ENCODE peak calls at places on chromosomes 16 and 17, in ten cellular contexts. One of them, this sample, is unnamed.

GRCh38 chr17:38773258-38773657 is 20.7 kb downstream of the PSMB3 start:
- DNase-seq in lower lobe of right lung: no peak
- DNase-seq in endothelial cell of umbilical vein: no peak
- DNase-seq in AG04450: no peak
- DNase-seq in mesenchymal stem cell: no peak
- DNase-seq in mesendoderm: no peak
- DNase-seq in BJ: no peak
- DNase-seq in GM12865: no peak
- DNase-seq in A549: no peak
- DNase-seq in AG09309: no peak
- DNase-seq in this sample: no peak

GRCh38 chr17:83173997-83174858 is 94.8 kb downstream of the METRNL start:
- DNase-seq in lower lobe of right lung: no peak
- DNase-seq in endothelial cell of umbilical vein: no peak
- DNase-seq in AG04450: no peak
- DNase-seq in mesenchymal stem cell: no peak
- DNase-seq in mesendoderm: no peak
- DNase-seq in BJ: no peak
- DNase-seq in GM12865: peak
- DNase-seq in A549: no peak
- DNase-seq in AG09309: no peak
- DNase-seq in this sample: peak

GRCh38 chr17:836154-836553 is 54.0 kb downstream of the MRM3 start:
- DNase-seq in lower lobe of right lung: no peak
- DNase-seq in endothelial cell of umbilical vein: no peak
- DNase-seq in AG04450: peak
- DNase-seq in mesenchymal stem cell: peak
- DNase-seq in mesendoderm: peak
- DNase-seq in BJ: peak
- DNase-seq in GM12865: no peak
- DNase-seq in A549: no peak
- DNase-seq in AG09309: peak
- DNase-seq in this sample: peak

GRCh38 chr16:85094176-85094805 is 18.0 kb downstream of the CIBAR2 start:
- DNase-seq in lower lobe of right lung: no peak
- DNase-seq in endothelial cell of umbilical vein: no peak
- DNase-seq in AG04450: no peak
- DNase-seq in mesenchymal stem cell: no peak
- DNase-seq in mesendoderm: no peak
- DNase-seq in BJ: no peak
- DNase-seq in GM12865: no peak
- DNase-seq in A549: no peak
- DNase-seq in AG09309: no peak
- DNase-seq in this sample: no peak

GRCh38 chr16:67718668-67719047 is 458 bp downstream of the GFOD2 start:
- DNase-seq in lower lobe of right lung: no peak
- DNase-seq in endothelial cell of umbilical vein: peak
- DNase-seq in AG04450: no peak
- DNase-seq in mesenchymal stem cell: no peak
- DNase-seq in mesendoderm: peak
- DNase-seq in BJ: no peak
- DNase-seq in GM12865: peak
- DNase-seq in A549: no peak
- DNase-seq in AG09309: no peak
- DNase-seq in this sample: no peak

GRCh38 chr17:45869676-45870341 is 24.5 kb upstream of the MAPT start:
- DNase-seq in lower lobe of right lung: no peak
- DNase-seq in endothelial cell of umbilical vein: no peak
- DNase-seq in AG04450: no peak
- DNase-seq in mesenchymal stem cell: peak
- DNase-seq in mesendoderm: peak
- DNase-seq in BJ: no peak
- DNase-seq in GM12865: no peak
- DNase-seq in A549: no peak
- DNase-seq in AG09309: no peak
- DNase-seq in this sample: no peak

GRCh38 chr17:76506408-76507328 is 5.4 kb upstream of the RHBDF2 start:
- DNase-seq in lower lobe of right lung: peak
- DNase-seq in endothelial cell of umbilical vein: peak
- DNase-seq in AG04450: no peak
- DNase-seq in mesenchymal stem cell: peak
- DNase-seq in mesendoderm: peak
- DNase-seq in BJ: no peak
- DNase-seq in GM12865: peak
- DNase-seq in A549: peak
- DNase-seq in AG09309: no peak
- DNase-seq in this sample: no peak

GRCh38 chr17:1813088-1813487 is 16.6 kb downstream of the SMYD4 start:
- DNase-seq in lower lobe of right lung: peak
- DNase-seq in endothelial cell of umbilical vein: no peak
- DNase-seq in AG04450: no peak
- DNase-seq in mesenchymal stem cell: peak
- DNase-seq in mesendoderm: no peak
- DNase-seq in BJ: no peak
- DNase-seq in GM12865: no peak
- DNase-seq in A549: no peak
- DNase-seq in AG09309: peak
- DNase-seq in this sample: no peak

GRCh38 chr17:6467567-6467966 is 23.3 kb downstream of the PIMREG start:
- DNase-seq in lower lobe of right lung: no peak
- DNase-seq in endothelial cell of umbilical vein: no peak
- DNase-seq in AG04450: no peak
- DNase-seq in mesenchymal stem cell: no peak
- DNase-seq in mesendoderm: no peak
- DNase-seq in BJ: no peak
- DNase-seq in GM12865: no peak
- DNase-seq in A549: no peak
- DNase-seq in AG09309: no peak
- DNase-seq in this sample: no peak

GRCh38 chr17:6463616-6464445 is 19.6 kb downstream of the PIMREG start:
- DNase-seq in lower lobe of right lung: peak
- DNase-seq in endothelial cell of umbilical vein: no peak
- DNase-seq in AG04450: no peak
- DNase-seq in mesenchymal stem cell: no peak
- DNase-seq in mesendoderm: no peak
- DNase-seq in BJ: no peak
- DNase-seq in GM12865: no peak
- DNase-seq in A549: no peak
- DNase-seq in AG09309: no peak
- DNase-seq in this sample: no peak

GRCh38 chr17:6462692-6463091 is 18.4 kb downstream of the PIMREG start:
- DNase-seq in lower lobe of right lung: peak
- DNase-seq in endothelial cell of umbilical vein: no peak
- DNase-seq in AG04450: no peak
- DNase-seq in mesenchymal stem cell: no peak
- DNase-seq in mesendoderm: no peak
- DNase-seq in BJ: no peak
- DNase-seq in GM12865: no peak
- DNase-seq in A549: no peak
- DNase-seq in AG09309: no peak
- DNase-seq in this sample: no peak

GRCh38 chr17:6464446-6465041 is 20.3 kb downstream of the PIMREG start:
- DNase-seq in lower lobe of right lung: no peak
- DNase-seq in endothelial cell of umbilical vein: no peak
- DNase-seq in AG04450: no peak
- DNase-seq in mesenchymal stem cell: no peak
- DNase-seq in mesendoderm: no peak
- DNase-seq in BJ: no peak
- DNase-seq in GM12865: no peak
- DNase-seq in A549: no peak
- DNase-seq in AG09309: no peak
- DNase-seq in this sample: no peak

GRCh38 chr17:6465206-6466003 is 21.1 kb downstream of the PIMREG start:
- DNase-seq in lower lobe of right lung: peak
- DNase-seq in endothelial cell of umbilical vein: no peak
- DNase-seq in AG04450: no peak
- DNase-seq in mesenchymal stem cell: no peak
- DNase-seq in mesendoderm: no peak
- DNase-seq in BJ: no peak
- DNase-seq in GM12865: no peak
- DNase-seq in A549: no peak
- DNase-seq in AG09309: no peak
- DNase-seq in this sample: no peak
- H3K4me3 ChIP-seq in lower lobe of right lung: no peak
- H3K4me3 ChIP-seq in endothelial cell of umbilical vein: no peak
- H3K4me3 ChIP-seq in AG04450: no peak
- H3K4me3 ChIP-seq in mesenchymal stem cell: no peak
- H3K4me3 ChIP-seq in mesendoderm: no peak
- H3K4me3 ChIP-seq in BJ: no peak
- H3K4me3 ChIP-seq in GM12865: no peak
- H3K4me3 ChIP-seq in A549: no peak
- H3K4me3 ChIP-seq in AG09309: no peak
- H3K4me3 ChIP-seq in this sample: no peak

DNA sequence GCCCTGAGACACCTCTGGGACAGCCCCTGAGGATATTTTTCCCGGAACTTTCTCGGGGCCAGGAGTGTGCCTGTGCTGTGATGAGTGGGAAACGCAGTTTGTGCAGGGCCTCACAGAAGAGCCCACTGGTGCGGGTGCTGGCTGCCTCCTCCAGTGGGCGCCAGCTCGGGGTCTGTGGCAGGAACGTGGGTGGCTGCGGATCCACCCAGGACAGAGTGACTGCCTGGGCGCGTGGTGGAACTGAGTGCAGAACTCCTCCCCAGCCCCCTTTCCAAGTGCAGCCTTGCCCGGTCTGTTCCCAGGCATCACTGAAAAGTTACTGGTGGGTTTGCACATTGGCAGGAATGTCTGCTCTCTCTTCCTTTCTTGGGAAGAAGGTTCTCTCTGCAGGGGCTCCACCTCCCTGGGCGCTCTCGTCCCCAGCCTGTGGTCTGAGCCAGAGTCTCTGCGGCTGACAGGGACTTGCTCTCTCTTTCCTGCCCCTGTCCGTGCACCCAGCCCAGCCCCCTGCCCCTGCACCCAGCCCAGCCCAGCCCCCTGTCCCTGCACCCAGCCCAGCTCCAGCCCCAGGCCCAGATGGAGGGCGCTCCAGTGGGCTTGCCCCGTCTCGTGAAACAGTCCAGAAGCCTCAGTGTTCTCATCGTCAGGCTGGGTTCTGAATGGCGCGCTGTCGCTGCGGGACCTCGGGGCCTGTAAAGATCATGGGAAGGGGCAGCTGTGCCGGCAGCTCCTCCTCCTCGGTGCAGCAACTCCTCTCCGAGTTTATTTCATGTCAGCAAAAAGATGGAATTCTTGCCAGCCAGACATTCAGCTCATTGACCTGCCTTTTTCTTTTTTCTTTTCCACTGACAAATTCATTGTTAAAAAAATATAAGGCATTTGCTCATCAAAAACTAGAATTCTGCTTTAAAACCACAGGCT is 117.5 kb downstream of the BANP start:
- DNase-seq in lower lobe of right lung: peak
- DNase-seq in endothelial cell of umbilical vein: no peak
- DNase-seq in AG04450: no peak
- DNase-seq in mesenchymal stem cell: no peak
- DNase-seq in mesendoderm: no peak
- DNase-seq in BJ: no peak
- DNase-seq in GM12865: no peak
- DNase-seq in A549: no peak
- DNase-seq in AG09309: no peak
- DNase-seq in this sample: no peak
- H3K4me3 ChIP-seq in lower lobe of right lung: no peak
- H3K4me3 ChIP-seq in endothelial cell of umbilical vein: no peak
- H3K4me3 ChIP-seq in AG04450: no peak
- H3K4me3 ChIP-seq in mesenchymal stem cell: no peak
- H3K4me3 ChIP-seq in mesendoderm: no peak
- H3K4me3 ChIP-seq in BJ: no peak
- H3K4me3 ChIP-seq in GM12865: no peak
- H3K4me3 ChIP-seq in A549: no peak
- H3K4me3 ChIP-seq in AG09309: no peak
- H3K4me3 ChIP-seq in this sample: no peak

GRCh38 chr17:4583796-4584124 is 569 bp upstream of the SMTNL2 start:
- DNase-seq in lower lobe of right lung: no peak
- DNase-seq in endothelial cell of umbilical vein: peak
- DNase-seq in AG04450: no peak
- DNase-seq in mesenchymal stem cell: peak
- DNase-seq in mesendoderm: peak
- DNase-seq in BJ: no peak
- DNase-seq in GM12865: no peak
- DNase-seq in A549: peak
- DNase-seq in AG09309: no peak
- DNase-seq in this sample: no peak

GRCh38 chr17:4586043-4586442 is 1.7 kb downstream of the SMTNL2 start:
- DNase-seq in lower lobe of right lung: no peak
- DNase-seq in endothelial cell of umbilical vein: no peak
- DNase-seq in AG04450: no peak
- DNase-seq in mesenchymal stem cell: no peak
- DNase-seq in mesendoderm: no peak
- DNase-seq in BJ: no peak
- DNase-seq in GM12865: no peak
- DNase-seq in A549: no peak
- DNase-seq in AG09309: no peak
- DNase-seq in this sample: no peak

GRCh38 chr17:4584125-4584834 is at the start of gene SMTNL2:
- DNase-seq in lower lobe of right lung: no peak
- DNase-seq in endothelial cell of umbilical vein: no peak
- DNase-seq in AG04450: no peak
- DNase-seq in mesenchymal stem cell: no peak
- DNase-seq in mesendoderm: no peak
- DNase-seq in BJ: no peak
- DNase-seq in GM12865: no peak
- DNase-seq in A549: peak
- DNase-seq in AG09309: no peak
- DNase-seq in this sample: no peak

GRCh38 chr17:4585203-4585939 is 1.0 kb downstream of the SMTNL2 start:
- DNase-seq in lower lobe of right lung: no peak
- DNase-seq in endothelial cell of umbilical vein: no peak
- DNase-seq in AG04450: no peak
- DNase-seq in mesenchymal stem cell: no peak
- DNase-seq in mesendoderm: no peak
- DNase-seq in BJ: no peak
- DNase-seq in GM12865: no peak
- DNase-seq in A549: no peak
- DNase-seq in AG09309: no peak
- DNase-seq in this sample: no peak

DNA sequence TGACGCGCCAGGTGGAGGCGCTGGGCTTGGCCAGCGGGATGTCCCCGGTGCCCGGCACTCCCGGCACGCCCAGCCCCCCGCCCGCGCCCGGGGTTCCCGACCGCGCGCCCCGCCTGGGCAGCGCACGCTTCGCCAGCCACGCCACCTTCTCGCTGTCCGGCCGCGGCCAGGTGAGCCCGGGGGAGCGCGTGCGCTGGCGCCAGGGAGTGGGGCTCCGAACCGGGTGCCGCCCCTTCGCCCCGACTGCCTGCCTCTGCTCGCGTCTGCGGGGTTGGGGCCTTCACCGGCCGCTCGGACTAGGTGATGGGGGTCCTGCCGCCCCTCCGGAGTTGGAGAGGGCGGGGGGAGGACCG is 482 bp downstream of the SMTNL2 start:
- DNase-seq in lower lobe of right lung: no peak
- DNase-seq in endothelial cell of umbilical vein: no peak
- DNase-seq in AG04450: no peak
- DNase-seq in mesenchymal stem cell: no peak
- DNase-seq in mesendoderm: no peak
- DNase-seq in BJ: no peak
- DNase-seq in GM12865: no peak
- DNase-seq in A549: no peak
- DNase-seq in AG09309: no peak
- DNase-seq in this sample: no peak
- H3K4me3 ChIP-seq in lower lobe of right lung: peak
- H3K4me3 ChIP-seq in endothelial cell of umbilical vein: no peak
- H3K4me3 ChIP-seq in AG04450: no peak
- H3K4me3 ChIP-seq in mesenchymal stem cell: no peak
- H3K4me3 ChIP-seq in mesendoderm: no peak
- H3K4me3 ChIP-seq in BJ: no peak
- H3K4me3 ChIP-seq in GM12865: no peak
- H3K4me3 ChIP-seq in A549: peak
- H3K4me3 ChIP-seq in AG09309: no peak
- H3K4me3 ChIP-seq in this sample: no peak

GRCh38 chr17:73861543-73861942 is 217.3 kb upstream of the SDK2 start:
- DNase-seq in lower lobe of right lung: no peak
- DNase-seq in endothelial cell of umbilical vein: no peak
- DNase-seq in AG04450: no peak
- DNase-seq in mesenchymal stem cell: no peak
- DNase-seq in mesendoderm: no peak
- DNase-seq in BJ: no peak
- DNase-seq in GM12865: no peak
- DNase-seq in A549: no peak
- DNase-seq in AG09309: no peak
- DNase-seq in this sample: no peak
- H3K4me3 ChIP-seq in lower lobe of right lung: no peak
- H3K4me3 ChIP-seq in endothelial cell of umbilical vein: no peak
- H3K4me3 ChIP-seq in AG04450: no peak
- H3K4me3 ChIP-seq in mesenchymal stem cell: no peak
- H3K4me3 ChIP-seq in mesendoderm: no peak
- H3K4me3 ChIP-seq in BJ: no peak
- H3K4me3 ChIP-seq in GM12865: no peak
- H3K4me3 ChIP-seq in A549: no peak
- H3K4me3 ChIP-seq in AG09309: no peak
- H3K4me3 ChIP-seq in this sample: no peak